ENCODE peak calls at places on chromosome 16, in nine cellular contexts. N is endothelial cell of umbilical vein, C is H9, F is hepatocyte, S is mesenchymal stem cell, Y is PC-3, O is GM23338, G is HCT116, R is OCI-LY7. K is an unnamed sample.

GRCh38 chr16:56743840-56744239 is 13.9 kb downstream of the NUP93 start:
- DNase-seq in F (no peak), S (peak), O (peak), G (no peak), N (peak), R (no peak), Y (no peak), C (peak), K (no peak)

GRCh38 chr16:28309811-28310311 is 17.5 kb downstream of the SBK1 start:
- DNase-seq in F (no peak), G (no peak), Y (no peak), O (no peak), N (no peak), R (no peak), S (no peak), C (no peak), K (no peak)

GRCh38 chr16:66342294-66342900 is 24.1 kb upstream of the CDH5 start:
- DNase-seq in N (peak), R (peak), F (peak), O (peak), C (peak), Y (peak), S (peak), G (no peak), K (peak)

GRCh38 chr16:88449267-88449561 is 3.9 kb upstream of the ZFPM1 start:
- DNase-seq in Y (no peak), R (no peak), F (no peak), G (no peak), C (no peak), S (no peak), O (no peak), N (no peak), K (no peak)

GRCh38 chr16:64121473-64121872 is 1000.4 kb downstream of the CDH11 start:
- DNase-seq in R (no peak), F (no peak), Y (peak), N (no peak), C (no peak), O (no peak), G (no peak), S (peak), K (no peak)

GRCh38 chr16:3012246-3012645 is 477 bp upstream of the CLDN9 start:
- DNase-seq in F (peak), G (no peak), R (no peak), O (peak), S (no peak), Y (no peak), C (no peak), N (no peak), K (no peak)

GRCh38 chr16:745739-746138 is 4.9 kb upstream of the CIAO3 start:
- DNase-seq in F (peak), S (no peak), Y (no peak), C (peak), R (peak), O (peak), N (no peak), G (no peak), K (peak)

GRCh38 chr16:4358831-4359561 is 7.9 kb upstream of the PAM16 start:
- DNase-seq in C (peak), R (peak), Y (peak), O (peak), S (peak), N (no peak), F (peak), G (no peak), K (peak)

GRCh38 chr16:48011466-48011865 is 144.3 kb downstream of the ABCC12 start:
- DNase-seq in S (no peak), F (no peak), N (no peak), O (no peak), G (no peak), R (no peak), Y (no peak), C (peak), K (peak)

GRCh38 chr16:6193718-6194117 is 1096.1 kb upstream of the EEF2KMT start:
- DNase-seq in C (peak), Y (peak), G (no peak), O (peak), N (no peak), F (peak), R (no peak), S (no peak), K (peak)

GRCh38 chr16:10613771-10614485 is 33.5 kb upstream of the EMP2 start:
- DNase-seq in Y (no peak), F (no peak), O (no peak), C (no peak), R (no peak), N (no peak), S (no peak), G (no peak), K (no peak)

GRCh38 chr16:8963825-8964441 is at the start of gene USP7:
- DNase-seq in R (peak), S (peak), G (peak), F (peak), Y (peak), C (peak), N (peak), O (peak), K (peak)

GRCh38 chr16:81664153-81664552 is 114.9 kb upstream of the PLCG2 start:
- DNase-seq in Y (no peak), N (no peak), R (no peak), C (no peak), G (no peak), S (no peak), O (no peak), F (no peak), K (no peak)

GRCh38 chr16:64469906-64470702 is 651.8 kb downstream of the CDH11 start:
- DNase-seq in O (no peak), C (no peak), N (peak), S (no peak), G (no peak), F (no peak), R (no peak), Y (no peak), K (no peak)

GRCh38 chr16:48087639-48088038 is 68.2 kb downstream of the ABCC12 start:
- DNase-seq in C (no peak), N (no peak), S (no peak), G (no peak), R (no peak), O (no peak), F (no peak), Y (no peak), K (no peak)

GRCh38 chr16:11629071-11630030 is 38.9 kb upstream of the SNN start:
- DNase-seq in F (no peak), Y (no peak), N (no peak), S (peak), G (no peak), O (no peak), R (peak), C (no peak), K (no peak)

GRCh38 chr16:49855280-49855821 is 561 bp downstream of the ZNF423 start:
- DNase-seq in C (peak), F (peak), G (no peak), O (peak), R (peak), S (peak), N (peak), Y (peak), K (peak)

GRCh38 chr16:48117217-48118105 is 38.3 kb downstream of the ABCC12 start:
- DNase-seq in O (peak), G (peak), C (peak), R (peak), F (peak), Y (peak), S (peak), N (peak), K (peak)

GRCh38 chr16:68752602-68753001 is 15.5 kb downstream of the CDH1 start:
- DNase-seq in S (no peak), R (no peak), Y (no peak), F (peak), C (no peak), N (no peak), G (no peak), O (no peak), K (no peak)

GRCh38 chr16:67393790-67394270 is 532 bp upstream of the TPPP3 start:
- DNase-seq in G (no peak), F (no peak), S (no peak), N (no peak), C (no peak), R (no peak), Y (no peak), O (no peak), K (no peak)
- H2AFZ ChIP-seq in G (no peak), F (peak), S (no peak), N (peak), C (no peak), R (no peak), Y (no peak), O (peak), K (no peak)

GRCh38 chr16:78428193-78428592 is 328.7 kb downstream of the WWOX start:
- DNase-seq in R (no peak), S (no peak), Y (no peak), N (no peak), C (no peak), O (no peak), G (no peak), F (no peak), K (no peak)
- H2AFZ ChIP-seq in R (no peak), S (peak), Y (no peak), N (no peak), C (no peak), O (no peak), G (no peak), F (no peak), K (no peak)

GRCh38 chr16:54521327-54521726 is 234.7 kb upstream of the IRX3 start:
- DNase-seq in G (no peak), F (no peak), O (no peak), S (no peak), C (no peak), N (no peak), R (no peak), Y (no peak), K (no peak)

GRCh38 chr16:54525104-54525503 is 238.5 kb upstream of the IRX3 start:
- DNase-seq in G (no peak), R (no peak), Y (no peak), C (no peak), S (no peak), F (no peak), O (no peak), N (no peak), K (no peak)

GRCh38 chr16:54526087-54526486 is 239.5 kb upstream of the IRX3 start:
- DNase-seq in F (no peak), N (no peak), O (no peak), S (no peak), C (no peak), G (no peak), Y (no peak), R (no peak), K (no peak)

GRCh38 chr16:54522596-54522995 is 236.0 kb upstream of the IRX3 start:
- DNase-seq in O (no peak), Y (no peak), F (no peak), N (no peak), C (no peak), S (no peak), G (no peak), R (no peak), K (no peak)

DNA sequence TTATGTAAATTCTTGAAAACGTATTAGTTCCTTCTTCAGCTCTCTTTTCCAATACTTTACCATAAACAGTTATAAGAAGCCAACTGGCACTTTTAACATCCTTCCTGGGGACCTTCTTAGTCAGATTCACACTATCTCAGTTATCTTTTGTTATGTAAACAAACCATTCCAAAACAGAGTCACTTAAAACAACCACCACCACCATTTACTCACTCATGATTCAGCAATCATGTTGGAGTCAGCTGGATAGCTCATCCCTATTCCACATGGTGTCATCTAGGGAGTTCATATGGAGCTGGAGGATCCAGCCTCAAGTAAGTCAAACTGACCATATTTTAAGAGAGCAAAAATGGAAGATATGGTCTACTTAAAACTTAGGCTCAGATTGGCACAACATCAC is 240.3 kb upstream of the IRX3 start:
- DNase-seq in S (peak), Y (no peak), C (no peak), F (no peak), R (no peak), N (no peak), O (no peak), G (no peak), K (no peak)
- H2AFZ ChIP-seq in S (no peak), Y (no peak), C (no peak), F (no peak), R (no peak), N (no peak), O (no peak), G (no peak), K (no peak)

DNA sequence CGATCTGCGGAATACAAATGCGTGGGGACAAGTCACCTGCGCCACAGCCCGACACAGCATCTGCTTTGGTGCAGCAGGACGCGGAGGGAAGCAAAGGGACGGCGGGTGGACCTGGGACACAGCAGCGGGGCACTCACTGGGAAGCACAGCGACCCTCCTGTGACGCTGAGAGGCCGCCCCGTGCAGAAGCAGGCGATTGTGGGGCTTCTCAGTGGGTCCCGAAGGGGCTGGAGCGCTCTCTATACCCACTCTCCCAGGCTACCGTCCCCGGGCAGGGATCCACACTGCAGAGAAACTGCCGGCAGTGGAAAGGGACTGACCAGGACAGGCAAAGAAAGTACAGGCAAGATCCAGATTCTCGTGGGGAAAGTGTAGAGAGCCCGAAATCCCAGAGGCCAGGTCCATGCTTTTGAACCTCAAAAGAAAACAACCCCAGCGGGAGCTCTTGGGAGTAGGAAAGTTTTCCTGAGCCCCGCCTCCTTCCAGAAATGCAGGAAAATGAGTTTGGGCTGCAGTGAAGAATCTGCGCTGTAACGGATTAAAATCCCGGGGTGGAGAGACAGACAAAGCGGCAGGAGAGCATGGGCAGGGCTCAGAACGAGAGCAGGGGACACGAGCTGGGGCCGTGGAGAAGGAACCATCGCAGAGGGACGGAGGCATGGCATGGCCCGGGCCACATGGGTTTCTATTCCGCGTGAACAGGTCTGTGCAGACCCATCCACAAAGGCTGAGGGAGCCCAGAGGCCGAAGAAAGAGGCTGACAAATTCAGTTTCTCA is 12.7 kb downstream of the COX4I1 start:
- DNase-seq in C (no peak), Y (no peak), R (no peak), N (no peak), F (no peak), G (no peak), S (no peak), O (peak), K (no peak)
- H2AFZ ChIP-seq in C (no peak), Y (no peak), R (no peak), N (no peak), F (no peak), G (no peak), S (no peak), O (peak), K (no peak)

DNA sequence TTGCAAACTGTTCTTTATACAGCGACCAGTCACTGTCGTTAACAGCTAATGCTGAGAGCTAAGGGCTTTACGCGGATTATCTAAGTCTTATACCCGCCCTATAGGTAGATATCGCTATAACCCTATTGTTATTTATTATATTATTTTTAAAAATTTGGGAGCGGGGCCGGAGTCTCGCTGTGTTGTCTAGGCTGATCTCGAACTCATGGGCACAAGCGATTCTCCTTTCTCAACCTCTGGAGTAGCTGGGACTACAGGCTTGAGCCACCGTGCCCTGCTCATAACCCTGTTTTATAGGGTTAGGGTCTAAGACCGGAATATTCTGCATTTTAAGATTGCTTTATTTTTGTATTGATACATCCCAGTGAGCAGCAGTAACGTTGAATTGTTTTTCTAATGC is 24.7 kb downstream of the DEF8 start:
- DNase-seq in C (no peak), N (no peak), R (no peak), G (no peak), S (no peak), Y (no peak), F (no peak), O (no peak), K (no peak)
- H2AFZ ChIP-seq in C (no peak), N (peak), R (peak), G (no peak), S (peak), Y (peak), F (peak), O (peak), K (peak)

K was measured in Karpas-422.